ENCODE peak calls at places on chromosomes 7 and 10, in seven cellular contexts. D, R, O, A, X, J and H are unnamed samples.

GRCh38 chr10:132482090-132482489 is 55.5 kb upstream of the INPP5A start:
- DNase-seq in O (no peak), X (peak; percentile 44), D (no peak), J (no peak), A (no peak), R (no peak), H (no peak)

GRCh38 chr10:58030208-58030607 is 237.5 kb downstream of the IPMK start:
- DNase-seq in R (no peak), A (no peak), X (no peak), J (no peak), O (no peak), D (no peak), H (no peak)

GRCh38 chr10:30431435-30431911 is 2.5 kb upstream of the MAP3K8 start:
- DNase-seq in O (no peak), A (no peak), D (no peak), J (peak; percentile 73), X (no peak), R (no peak), H (no peak)

GRCh38 chr7:158861004-158861787 is 4.8 kb downstream of the DYNC2I1 start:
- DNase-seq in J (peak; percentile 91), X (no peak), R (no peak), A (no peak), O (no peak), D (no peak), H (no peak)

GRCh38 chr10:50439806-50440205 is 183.9 kb downstream of the SGMS1 start:
- DNase-seq in O (no peak), R (no peak), A (no peak), J (no peak), X (no peak), D (no peak), H (no peak)

GRCh38 chr7:90952649-90952991 is 311.6 kb upstream of the FZD1 start:
- DNase-seq in A (no peak), J (no peak), X (no peak), D (no peak), O (no peak), R (no peak), H (no peak)

GRCh38 chr10:45302573-45302972 is 12.8 kb downstream of the OR13A1 start:
- DNase-seq in J (peak; percentile 47), X (no peak), O (no peak), D (no peak), R (no peak), A (no peak), H (no peak)

GRCh38 chr7:7014827-7015610 is 167.3 kb upstream of the C1GALT1 start:
- DNase-seq in O (no peak), A (no peak), D (peak; percentile 54), X (no peak), J (no peak), R (no peak), H (no peak)

GRCh38 chr7:150631866-150632864 is at the start of gene GIMAP6:
- DNase-seq in O (no peak), A (no peak), D (no peak), J (no peak), X (no peak), R (peak; percentile 51), H (no peak)

GRCh38 chr7:153061913-153062528 is 302.5 kb downstream of the ACTR3B start:
- DNase-seq in J (peak; percentile 52), A (peak; percentile 13), X (peak; percentile 3), O (no peak), D (no peak), R (no peak), H (peak; percentile 11)

GRCh38 chr7:23062452-23062851 is 43.1 kb upstream of the KLHL7 start:
- DNase-seq in J (peak; percentile 82), A (no peak), O (no peak), D (no peak), R (no peak), X (no peak), H (no peak)

DNA sequence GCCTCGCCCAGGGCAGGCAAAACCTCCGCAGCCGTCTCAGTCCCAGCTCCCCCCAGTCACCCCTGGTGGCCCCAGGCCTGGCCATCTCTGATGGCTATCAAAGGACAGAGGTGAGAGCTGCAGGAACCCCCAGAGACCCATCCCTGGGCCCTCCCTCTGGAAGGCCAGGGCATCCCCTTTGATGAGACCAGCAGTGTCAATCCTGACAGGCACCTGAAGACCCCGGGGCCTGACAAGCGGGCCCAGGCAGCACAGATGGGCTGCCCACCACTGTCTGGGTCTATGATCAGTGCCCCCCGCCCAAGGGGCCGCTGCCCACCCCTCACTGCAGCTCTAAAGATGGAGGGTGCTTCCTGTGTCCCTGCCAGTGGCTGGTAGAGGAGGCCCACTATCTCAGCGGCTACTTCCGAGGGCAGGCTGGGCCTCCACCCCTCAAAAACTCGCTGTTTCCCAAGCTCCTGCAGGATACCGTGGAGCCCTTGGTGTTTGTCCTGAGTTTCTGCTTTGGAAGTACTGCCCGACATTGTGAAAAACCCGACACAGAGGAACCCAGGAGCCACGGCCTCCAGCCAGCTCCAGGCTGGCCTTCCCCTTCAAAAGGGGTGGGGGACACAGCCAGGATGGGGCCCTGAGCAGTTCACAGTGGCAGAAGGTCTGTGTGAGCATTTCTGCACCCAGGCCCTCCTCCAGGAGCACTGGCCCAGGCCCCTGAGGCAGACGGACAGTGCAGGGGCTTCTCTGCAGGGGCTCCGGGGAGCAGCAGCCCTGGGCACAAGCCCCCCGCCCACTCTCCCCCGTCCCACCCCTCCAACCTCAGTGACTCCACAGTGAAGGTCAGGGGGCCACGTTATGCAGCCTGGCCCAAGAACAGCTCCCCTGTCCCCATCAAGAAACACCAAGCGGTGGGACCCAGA is 99.2 kb downstream of the PDGFA start:
- DNase-seq in R (no peak), J (no peak), D (no peak), X (no peak), O (no peak), A (no peak), H (no peak)
- TF ChIP-seq JUND in R (no peak), J (no peak), D (no peak), X (no peak), O (no peak), A (no peak), H (no peak)

GRCh38 chr10:60735244-60735643 is 43.0 kb upstream of the CDK1 start:
- DNase-seq in R (no peak), J (no peak), D (no peak), O (no peak), X (no peak), A (no peak), H (no peak)

GRCh38 chr10:60734226-60734625 is 44.1 kb upstream of the CDK1 start:
- DNase-seq in A (no peak), X (no peak), O (no peak), D (no peak), R (no peak), J (no peak), H (no peak)

GRCh38 chr10:60732240-60733188 is 45.8 kb upstream of the CDK1 start:
- DNase-seq in O (no peak), R (no peak), J (no peak), D (no peak), X (no peak), A (no peak), H (peak; percentile 59)

GRCh38 chr10:60733826-60734225 is 44.5 kb upstream of the CDK1 start:
- DNase-seq in A (no peak), J (no peak), O (no peak), D (peak; percentile 23), X (no peak), R (no peak), H (no peak)

DNA sequence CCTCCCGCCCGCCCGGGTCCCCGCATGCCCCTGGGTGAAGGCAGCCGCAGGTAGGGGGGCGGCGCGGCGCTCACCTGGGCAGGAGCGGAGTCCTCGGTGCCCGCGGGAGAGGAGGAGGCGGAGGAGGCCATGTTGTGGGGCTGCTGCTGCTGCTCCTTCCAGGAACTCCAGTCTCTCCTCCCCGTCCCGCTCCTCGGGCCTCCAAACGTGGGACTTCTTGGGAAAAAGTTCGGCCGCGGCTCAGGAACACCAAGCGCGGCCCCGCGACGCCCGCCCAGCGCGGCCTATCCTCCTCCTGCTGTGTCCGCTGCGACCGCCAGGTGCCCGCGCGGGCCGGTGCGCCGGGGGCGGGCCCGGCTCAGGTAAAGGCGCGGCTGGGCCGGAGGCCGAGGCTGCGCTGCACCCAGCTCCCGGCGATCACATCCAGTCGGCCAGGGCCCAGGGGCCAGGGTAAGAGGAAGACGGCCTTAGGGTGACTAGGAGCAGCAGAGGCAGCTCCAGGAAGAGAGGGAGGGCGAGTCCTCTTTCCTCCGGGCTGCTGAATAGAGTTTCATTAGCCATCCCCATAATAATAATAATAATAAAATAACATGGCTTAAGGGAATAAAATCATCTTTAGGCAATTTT is 45.0 kb upstream of the CDK1 start:
- DNase-seq in J (no peak), A (no peak), D (peak; percentile 84), O (peak; percentile 39), R (no peak), X (no peak), H (peak; percentile 91)
- TF ChIP-seq JUND in J (no peak), A (no peak), D (no peak), O (no peak), R (no peak), X (no peak), H (no peak)

GRCh38 chr10:84540022-84540616 is 211.7 kb downstream of the CCSER2 start:
- DNase-seq in R (no peak), D (no peak), X (no peak), A (no peak), J (no peak), O (no peak), H (no peak)

GRCh38 chr10:84537447-84537931 is 209.1 kb downstream of the CCSER2 start:
- DNase-seq in J (peak; percentile 81), R (no peak), O (peak; percentile 40), D (peak; percentile 85), X (peak; percentile 49), A (no peak), H (peak; percentile 77)

GRCh38 chr10:84538036-84538435 is 209.6 kb downstream of the CCSER2 start:
- DNase-seq in A (no peak), X (peak; percentile 77), R (no peak), J (no peak), D (no peak), O (no peak), H (no peak)

GRCh38 chr10:84540617-84541288 is 212.4 kb downstream of the CCSER2 start:
- DNase-seq in R (no peak), A (no peak), O (no peak), D (no peak), J (peak; percentile 78), X (peak; percentile 47), H (peak; percentile 58)

GRCh38 chr10:84539244-84539643 is 210.9 kb downstream of the CCSER2 start:
- DNase-seq in X (no peak), O (no peak), A (no peak), J (no peak), D (no peak), R (no peak), H (no peak)
- TF ChIP-seq JUND in X (no peak), O (no peak), A (no peak), J (no peak), D (no peak), R (no peak), H (no peak)

DNA sequence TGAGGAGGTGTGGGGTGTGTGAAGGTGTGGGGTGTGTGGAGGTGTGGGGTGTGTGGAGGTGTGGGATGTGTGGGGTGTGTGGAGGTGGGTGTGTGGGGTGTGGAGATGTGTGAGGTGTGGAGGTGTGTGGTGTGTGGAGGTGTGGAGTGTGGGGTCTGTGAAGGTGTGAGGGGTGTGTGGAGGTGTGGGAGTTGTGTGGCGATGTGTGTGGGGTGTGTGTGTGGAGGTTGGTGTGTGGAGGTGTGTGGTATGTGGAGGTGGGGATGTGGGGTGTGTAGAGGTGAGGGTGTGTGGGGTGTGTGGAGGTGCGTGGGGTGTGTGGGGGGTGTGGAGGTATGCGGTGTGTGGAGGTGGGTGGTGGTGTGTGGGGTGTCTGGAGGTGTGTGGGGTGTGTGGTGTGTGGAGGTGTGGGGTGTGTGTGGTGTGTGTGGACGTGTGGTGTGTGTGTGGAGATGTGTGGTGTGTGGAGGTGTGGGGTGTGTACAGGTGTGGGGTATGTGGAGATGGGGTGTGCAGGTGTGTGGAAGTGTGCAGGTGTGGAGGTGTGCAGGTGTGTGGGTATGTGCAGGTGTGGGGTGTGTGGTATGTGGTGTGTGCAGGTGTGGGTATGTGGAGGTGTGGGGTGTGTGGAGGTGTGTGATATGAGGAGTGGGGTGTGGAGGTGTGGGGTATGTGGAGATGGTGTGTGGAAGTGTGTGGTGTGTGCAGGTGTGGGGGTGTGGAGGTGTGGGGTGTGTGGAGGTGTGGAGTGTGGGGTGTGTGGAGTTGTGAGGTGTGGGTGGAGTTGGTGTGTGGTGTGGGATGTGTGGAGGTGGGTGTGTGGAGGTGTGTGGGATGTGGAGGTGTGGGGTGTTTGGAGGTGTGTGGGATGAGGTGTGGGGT is 34.5 kb downstream of the SPDYE17 start:
- DNase-seq in A (no peak), J (no peak), O (no peak), D (peak; percentile 44), X (no peak), R (no peak), H (no peak)
- TF ChIP-seq JUND in A (no peak), J (no peak), O (no peak), D (no peak), X (no peak), R (no peak), H (no peak)